ENCODE peak calls at places on chromosome 7, in five cellular contexts. L is spleen, F is SK-N-SH, W is GM12892, J is GM12891. R is an unnamed sample.

GRCh38 chr7:108456845-108457540 is 757 bp upstream of the NRCAM start:
- DNase-seq in J (no peak), W (no peak), F (no peak), L (no peak), R (no peak)

GRCh38 chr7:24898691-24899090 is 81.3 kb downstream of the OSBPL3 start:
- DNase-seq in J (peak), F (no peak), L (no peak), W (no peak), R (no peak)

GRCh38 chr7:98369726-98370125 is 31.2 kb downstream of the BAIAP2L1 start:
- DNase-seq in F (no peak), J (no peak), W (no peak), L (peak), R (peak)

GRCh38 chr7:107982918-107983389 is 20.0 kb downstream of the LAMB1 start:
- DNase-seq in J (no peak), W (no peak), F (no peak), L (no peak), R (no peak)

GRCh38 chr7:107609861-107610260 is 29.8 kb downstream of the BCAP29 start:
- DNase-seq in W (no peak), F (peak), J (no peak), L (no peak), R (no peak)

GRCh38 chr7:876077-876971 is at the start of gene GET4:
- DNase-seq in L (peak), W (peak), F (peak), J (peak), R (peak)

GRCh38 chr7:82376739-82377138 is 66.8 kb downstream of the CACNA2D1 start:
- DNase-seq in J (no peak), W (no peak), F (no peak), L (no peak), R (no peak)

GRCh38 chr7:146255604-146256003 is 139.0 kb downstream of the CNTNAP2 start:
- DNase-seq in J (no peak), W (no peak), L (no peak), F (no peak), R (no peak)

GRCh38 chr7:30708983-30709382 is 26.7 kb upstream of the CRHR2 start:
- DNase-seq in F (no peak), L (peak), J (no peak), W (no peak), R (no peak)

GRCh38 chr7:20299647-20300312 is 30.9 kb upstream of the ITGB8 start:
- DNase-seq in L (no peak), J (no peak), W (no peak), F (no peak), R (no peak)

GRCh38 chr7:51019231-51019844 is 236.6 kb upstream of the GRB10 start:
- DNase-seq in J (no peak), L (no peak), F (no peak), W (no peak), R (no peak)

GRCh38 chr7:106568680-106569499 is 92.1 kb downstream of the CCDC71L start:
- DNase-seq in F (peak), W (no peak), L (no peak), J (no peak), R (peak)

GRCh38 chr7:28062197-28062988 is 118.2 kb downstream of the JAZF1 start:
- DNase-seq in J (peak), F (peak), L (peak), W (no peak), R (no peak)

DNA sequence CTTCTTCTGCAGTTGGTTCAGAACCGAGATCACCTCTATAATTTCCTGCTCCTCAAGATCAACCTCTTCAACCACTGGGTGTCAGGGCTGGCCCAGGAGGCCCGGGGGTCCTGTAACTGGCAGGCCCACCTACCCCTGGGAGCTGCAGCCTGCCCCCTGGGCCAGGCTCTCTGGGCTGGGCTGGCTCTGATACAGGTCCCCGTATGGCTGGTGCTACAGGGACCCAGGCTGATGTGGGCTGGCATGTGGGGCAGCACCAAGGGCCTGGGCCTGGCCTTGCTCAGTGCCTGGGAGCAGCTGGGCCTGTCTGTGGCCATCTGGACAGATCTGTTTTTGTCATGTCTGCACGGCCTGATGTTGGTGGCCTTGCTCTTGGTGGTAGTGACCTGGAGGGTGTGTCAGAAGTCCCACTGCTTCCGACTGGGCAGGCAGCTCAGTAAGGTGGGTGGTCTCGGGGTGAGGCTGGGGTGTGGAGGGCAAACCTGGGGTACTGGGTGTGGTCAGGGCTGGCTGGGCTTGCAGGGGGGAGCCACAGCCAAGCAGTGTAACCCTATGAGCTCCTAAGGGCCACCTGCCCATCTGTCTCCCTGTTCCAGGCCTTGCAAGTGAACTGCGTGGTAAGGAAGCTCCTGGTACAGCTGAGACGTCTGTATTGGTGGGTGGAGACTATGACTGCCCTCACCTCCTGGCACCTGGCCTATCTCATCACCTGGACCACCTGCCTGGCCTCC is 4.2 kb downstream of the TMEM270 start:
- DNase-seq in L (no peak), W (no peak), F (peak), J (no peak), R (no peak)
- TF ChIP-seq POLR2AphosphoS5 in L (no peak), W (no peak), F (no peak), J (no peak), R (no peak)

GRCh38 chr7:80790877-80791276 is 128.0 kb downstream of the SEMA3C start:
- DNase-seq in J (no peak), L (no peak), W (no peak), F (peak), R (no peak)
- TF ChIP-seq POLR2AphosphoS5 in J (no peak), L (no peak), W (no peak), F (no peak), R (no peak)

DNA sequence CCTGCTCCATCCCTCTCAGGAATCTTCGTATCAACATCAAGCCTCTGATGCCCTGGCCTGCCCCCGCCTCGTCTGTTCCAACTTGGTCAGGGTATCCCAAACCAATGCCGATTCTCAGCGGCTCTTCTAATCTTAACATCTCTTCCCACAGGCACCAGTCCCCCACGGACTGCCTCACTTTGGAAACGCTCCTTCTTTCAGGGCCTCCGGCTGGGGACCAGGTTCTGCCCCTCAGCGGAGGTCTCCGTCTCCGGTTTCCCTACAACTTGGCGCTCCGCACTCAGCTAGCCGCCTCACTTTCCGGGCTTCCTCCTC is 488 bp downstream of the ABCF2 start:
- DNase-seq in W (no peak), J (no peak), F (no peak), L (no peak), R (no peak)
- TF ChIP-seq POLR2AphosphoS5 in W (no peak), J (no peak), F (no peak), L (no peak), R (no peak)

GRCh38 chr7:142500364-142500763 is 242.5 kb upstream of the PRSS58 start:
- DNase-seq in F (no peak), J (no peak), L (no peak), W (no peak), R (no peak)

GRCh38 chr7:142503036-142503435 is 245.2 kb upstream of the PRSS58 start:
- DNase-seq in L (no peak), J (no peak), W (no peak), F (no peak), R (no peak)

GRCh38 chr7:142499641-142500040 is 241.8 kb upstream of the PRSS58 start:
- DNase-seq in W (no peak), F (no peak), J (no peak), L (no peak), R (no peak)

GRCh38 chr7:142498364-142498763 is 240.5 kb upstream of the PRSS58 start:
- DNase-seq in J (no peak), F (no peak), W (no peak), L (no peak), R (no peak)

GRCh38 chr7:142501434-142501833 is 243.6 kb upstream of the PRSS58 start:
- DNase-seq in L (no peak), W (no peak), J (no peak), F (no peak), R (no peak)
- TF ChIP-seq POLR2AphosphoS5 in L (no peak), W (no peak), J (no peak), F (no peak), R (no peak)

DNA sequence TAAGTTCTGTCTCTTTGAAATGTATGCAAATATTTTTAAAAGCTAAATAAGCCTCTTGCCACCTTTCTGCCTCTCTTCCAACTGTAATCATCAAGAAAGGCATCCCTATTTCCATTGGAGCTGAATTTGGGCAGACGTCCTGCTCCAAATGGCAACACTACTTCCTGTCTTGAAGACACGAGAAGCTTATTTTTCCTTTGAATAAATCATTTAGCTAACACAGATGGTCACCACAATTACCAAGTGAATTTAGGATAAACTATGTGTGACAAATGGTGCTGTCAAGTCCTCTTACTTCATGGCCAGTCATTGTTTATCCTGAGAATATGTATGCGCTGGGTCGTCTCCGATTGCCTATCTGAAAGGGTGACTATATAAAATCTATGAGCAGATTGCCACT is 268.0 kb downstream of the ANKRD7 start:
- DNase-seq in J (no peak), W (no peak), F (no peak), L (no peak), R (no peak)
- TF ChIP-seq POLR2AphosphoS5 in J (no peak), W (no peak), F (no peak), L (no peak), R (no peak)

R was measured in suprapubic skin.